ENCODE peak calls at places on chromosome 1, in six cellular contexts. One of them, this sample, is unnamed.

GRCh38 chr1:168386949-168387586 is 106.4 kb downstream of the TBX19 start:
- DNase-seq in Peyer's patch: peak
- DNase-seq in activated CD4-positive, alpha-beta T cell treated with anti-CD3 and anti-CD28 coated beads, Interleukin-2, amount 50 U/mL, for 1 hour: peak
- DNase-seq in thyroid gland: peak
- DNase-seq in EL: no peak
- DNase-seq in activated gamma-delta T cell treated with Interleukin-2 at 50 U/mL for 16 hours: peak
- DNase-seq in this sample: peak

GRCh38 chr1:179143332-179143731 is 61.5 kb downstream of the TOR3A start:
- DNase-seq in activated CD4-positive, alpha-beta T cell treated with anti-CD3 and anti-CD28 coated beads, Interleukin-2, amount 50 U/mL, for 1 hour: no peak
- DNase-seq in activated gamma-delta T cell treated with Interleukin-2 at 50 U/mL for 16 hours: no peak
- DNase-seq in Peyer's patch: no peak
- DNase-seq in EL: peak
- DNase-seq in thyroid gland: no peak
- DNase-seq in this sample: no peak

GRCh38 chr1:24786191-24786590 is 40.9 kb downstream of the CLIC4 start:
- DNase-seq in activated gamma-delta T cell treated with Interleukin-2 at 50 U/mL for 16 hours: no peak
- DNase-seq in EL: peak
- DNase-seq in activated CD4-positive, alpha-beta T cell treated with anti-CD3 and anti-CD28 coated beads, Interleukin-2, amount 50 U/mL, for 1 hour: no peak
- DNase-seq in Peyer's patch: no peak
- DNase-seq in thyroid gland: no peak
- DNase-seq in this sample: no peak

GRCh38 chr1:154772056-154772455 is 98.0 kb downstream of the KCNN3 start:
- DNase-seq in thyroid gland: no peak
- DNase-seq in Peyer's patch: no peak
- DNase-seq in EL: no peak
- DNase-seq in activated CD4-positive, alpha-beta T cell treated with anti-CD3 and anti-CD28 coated beads, Interleukin-2, amount 50 U/mL, for 1 hour: no peak
- DNase-seq in activated gamma-delta T cell treated with Interleukin-2 at 50 U/mL for 16 hours: no peak
- DNase-seq in this sample: no peak

GRCh38 chr1:225201447-225201846 is 226.4 kb downstream of the LBR start:
- DNase-seq in activated CD4-positive, alpha-beta T cell treated with anti-CD3 and anti-CD28 coated beads, Interleukin-2, amount 50 U/mL, for 1 hour: no peak
- DNase-seq in EL: peak
- DNase-seq in thyroid gland: no peak
- DNase-seq in Peyer's patch: no peak
- DNase-seq in activated gamma-delta T cell treated with Interleukin-2 at 50 U/mL for 16 hours: no peak
- DNase-seq in this sample: no peak

GRCh38 chr1:216224233-216224632 is 199.0 kb downstream of the USH2A start:
- DNase-seq in Peyer's patch: no peak
- DNase-seq in activated CD4-positive, alpha-beta T cell treated with anti-CD3 and anti-CD28 coated beads, Interleukin-2, amount 50 U/mL, for 1 hour: no peak
- DNase-seq in EL: no peak
- DNase-seq in activated gamma-delta T cell treated with Interleukin-2 at 50 U/mL for 16 hours: no peak
- DNase-seq in thyroid gland: no peak
- DNase-seq in this sample: no peak

GRCh38 chr1:14115976-14116375 is 416.0 kb downstream of the PRDM2 start:
- DNase-seq in thyroid gland: no peak
- DNase-seq in Peyer's patch: no peak
- DNase-seq in EL: no peak
- DNase-seq in activated gamma-delta T cell treated with Interleukin-2 at 50 U/mL for 16 hours: no peak
- DNase-seq in activated CD4-positive, alpha-beta T cell treated with anti-CD3 and anti-CD28 coated beads, Interleukin-2, amount 50 U/mL, for 1 hour: no peak
- DNase-seq in this sample: no peak

GRCh38 chr1:236742421-236743160 is 52.5 kb upstream of the MTR start:
- DNase-seq in activated CD4-positive, alpha-beta T cell treated with anti-CD3 and anti-CD28 coated beads, Interleukin-2, amount 50 U/mL, for 1 hour: no peak
- DNase-seq in activated gamma-delta T cell treated with Interleukin-2 at 50 U/mL for 16 hours: no peak
- DNase-seq in thyroid gland: no peak
- DNase-seq in EL: no peak
- DNase-seq in Peyer's patch: no peak
- DNase-seq in this sample: no peak

GRCh38 chr1:42692941-42693340 is 10.7 kb downstream of the YBX1 start:
- DNase-seq in thyroid gland: no peak
- DNase-seq in EL: no peak
- DNase-seq in activated gamma-delta T cell treated with Interleukin-2 at 50 U/mL for 16 hours: no peak
- DNase-seq in activated CD4-positive, alpha-beta T cell treated with anti-CD3 and anti-CD28 coated beads, Interleukin-2, amount 50 U/mL, for 1 hour: no peak
- DNase-seq in Peyer's patch: no peak
- DNase-seq in this sample: no peak

GRCh38 chr1:8676072-8676471 is 141.4 kb downstream of the RERE start:
- DNase-seq in thyroid gland: no peak
- DNase-seq in activated CD4-positive, alpha-beta T cell treated with anti-CD3 and anti-CD28 coated beads, Interleukin-2, amount 50 U/mL, for 1 hour: no peak
- DNase-seq in EL: no peak
- DNase-seq in Peyer's patch: no peak
- DNase-seq in activated gamma-delta T cell treated with Interleukin-2 at 50 U/mL for 16 hours: no peak
- DNase-seq in this sample: no peak

GRCh38 chr1:85611856-85612255 is 31.3 kb downstream of the CCN1 start:
- DNase-seq in EL: peak
- DNase-seq in thyroid gland: peak
- DNase-seq in Peyer's patch: peak
- DNase-seq in activated gamma-delta T cell treated with Interleukin-2 at 50 U/mL for 16 hours: no peak
- DNase-seq in activated CD4-positive, alpha-beta T cell treated with anti-CD3 and anti-CD28 coated beads, Interleukin-2, amount 50 U/mL, for 1 hour: no peak
- DNase-seq in this sample: peak

GRCh38 chr1:202576816-202577215 is 133.4 kb downstream of the SYT2 start:
- DNase-seq in Peyer's patch: no peak
- DNase-seq in EL: peak
- DNase-seq in activated gamma-delta T cell treated with Interleukin-2 at 50 U/mL for 16 hours: no peak
- DNase-seq in thyroid gland: no peak
- DNase-seq in activated CD4-positive, alpha-beta T cell treated with anti-CD3 and anti-CD28 coated beads, Interleukin-2, amount 50 U/mL, for 1 hour: no peak
- DNase-seq in this sample: no peak

GRCh38 chr1:164949758-164950452 is 390.9 kb downstream of the PBX1 start:
- DNase-seq in activated gamma-delta T cell treated with Interleukin-2 at 50 U/mL for 16 hours: no peak
- DNase-seq in Peyer's patch: no peak
- DNase-seq in thyroid gland: no peak
- DNase-seq in activated CD4-positive, alpha-beta T cell treated with anti-CD3 and anti-CD28 coated beads, Interleukin-2, amount 50 U/mL, for 1 hour: no peak
- DNase-seq in EL: no peak
- DNase-seq in this sample: no peak

This sample was measured in stomach.